ENCODE peak calls at places on chromosomes 7 and 10, in ten cellular contexts. U, Q, J, V, R, X, D, F, N and I are unnamed samples.
A peak's percentile ranks its signal among the peaks of the same experiment; 100 is the strongest.

GRCh38 chr10:132707776-132708171 is 78.2 kb downstream of the NKX6-2 start:
- DNase-seq in U (no peak), Q (no peak), J (peak; percentile 57), V (no peak), R (no peak), X (no peak), D (no peak), F (no peak), N (no peak), I (no peak)

GRCh38 chr10:86195521-86195920 is 171.1 kb downstream of the GRID1 start:
- DNase-seq in U (no peak), Q (no peak), J (peak; percentile 33), V (no peak), R (no peak), X (no peak), D (no peak), F (no peak), N (no peak), I (no peak)

GRCh38 chr7:111388912-111389311 is 173.4 kb downstream of the IMMP2L start:
- DNase-seq in U (no peak), Q (no peak), J (no peak), V (peak; percentile 5), R (no peak), X (no peak), D (no peak), F (peak; percentile 63), N (no peak), I (no peak)

GRCh38 chr10:122165914-122166313 is 105.2 kb upstream of the BTBD16 start:
- DNase-seq in U (no peak), Q (no peak), J (no peak), V (no peak), R (no peak), X (no peak), D (no peak), F (no peak), N (no peak), I (no peak)

GRCh38 chr7:131015131-131015954 is 281.3 kb upstream of the KLF14 start:
- DNase-seq in U (no peak), Q (no peak), J (no peak), V (no peak), R (no peak), X (no peak), D (no peak), F (peak; percentile 74), N (no peak), I (no peak)

GRCh38 chr10:105187243-105187642 is 546.2 kb downstream of the SORCS3 start:
- DNase-seq in U (no peak), Q (no peak), J (no peak), V (no peak), R (no peak), X (no peak), D (no peak), F (peak; percentile 47), N (no peak), I (no peak)

GRCh38 chr7:148437043-148437442 is 153.5 kb upstream of the C7orf33 start:
- DNase-seq in U (no peak), Q (no peak), J (no peak), V (no peak), R (no peak), X (no peak), D (no peak), F (no peak), N (no peak), I (no peak)

GRCh38 chr10:96655577-96656213 is 64.6 kb downstream of the PIK3AP1 start:
- DNase-seq in U (no peak), Q (no peak), J (no peak), V (no peak), R (no peak), X (no peak), D (no peak), F (no peak), N (no peak), I (no peak)

GRCh38 chr10:90642650-90643049 is 215.2 kb downstream of the HTR7 start:
- DNase-seq in U (no peak), Q (no peak), J (no peak), V (no peak), R (no peak), X (no peak), D (no peak), F (peak; percentile 74), N (no peak), I (no peak)

GRCh38 chr7:23893942-23894890 is 184.2 kb downstream of the STK31 start:
- DNase-seq in U (no peak), Q (no peak), J (no peak), V (no peak), R (no peak), X (no peak), D (no peak), F (peak; percentile 95), N (no peak), I (no peak)

GRCh38 chr7:130966246-130967009 is 232.4 kb upstream of the KLF14 start:
- DNase-seq in U (no peak), Q (no peak), J (no peak), V (no peak), R (peak; percentile 61), X (no peak), D (no peak), F (peak; percentile 85), N (no peak), I (no peak)

GRCh38 chr10:33174674-33175073 is 159.8 kb downstream of the NRP1 start:
- DNase-seq in U (no peak), Q (no peak), J (no peak), V (no peak), R (no peak), X (no peak), D (no peak), F (no peak), N (no peak), I (no peak)

GRCh38 chr7:53743697-53744096 is 708.3 kb downstream of the POM121L12 start:
- DNase-seq in U (no peak), Q (no peak), J (no peak), V (no peak), R (no peak), X (no peak), D (no peak), F (no peak), N (no peak), I (no peak)

GRCh38 chr7:30321089-30321991 is 36.9 kb downstream of the ZNRF2 start:
- DNase-seq in U (no peak), Q (no peak), J (no peak), V (no peak), R (no peak), X (no peak), D (no peak), F (no peak), N (no peak), I (no peak)

GRCh38 chr7:8389898-8390642 is 43.3 kb upstream of the NXPH1 start:
- DNase-seq in U (no peak), Q (no peak), J (no peak), V (no peak), R (no peak), X (no peak), D (peak; percentile 63), F (no peak), N (no peak), I (peak; percentile 55)

GRCh38 chr7:108299251-108300014 is 156.8 kb downstream of the NRCAM start:
- DNase-seq in U (no peak), Q (no peak), J (no peak), V (no peak), R (no peak), X (no peak), D (no peak), F (peak; percentile 81), N (no peak), I (no peak)

GRCh38 chr7:44451123-44451522 is 39.3 kb downstream of the NUDCD3 start:
- DNase-seq in U (no peak), Q (no peak), J (no peak), V (no peak), R (no peak), X (no peak), D (no peak), F (no peak), N (no peak), I (no peak)

GRCh38 chr10:28853195-28853594 is 175.9 kb downstream of the BAMBI start:
- DNase-seq in U (no peak), Q (no peak), J (no peak), V (no peak), R (no peak), X (no peak), D (no peak), F (peak; percentile 60), N (no peak), I (no peak)

GRCh38 chr7:41977165-41977651 is 259.8 kb downstream of the GLI3 start:
- DNase-seq in U (no peak), Q (no peak), J (no peak), V (no peak), R (no peak), X (no peak), D (no peak), F (peak; percentile 86), N (no peak), I (peak; percentile 13)

GRCh38 chr7:131302876-131303707 is 24.6 kb upstream of the MKLN1 start:
- DNase-seq in U (no peak), Q (no peak), J (no peak), V (no peak), R (no peak), X (no peak), D (no peak), F (peak; percentile 26), N (no peak), I (no peak)

GRCh38 chr7:106111671-106112117 is 418 bp downstream of the SYPL1 start:
- DNase-seq in U (peak; percentile 40), Q (peak; percentile 12), J (peak; percentile 81), V (peak; percentile 78), R (no peak), X (peak; percentile 35), D (peak; percentile 69), F (peak; percentile 76), N (peak; percentile 23), I (peak; percentile 22)

GRCh38 chr10:10533417-10533816 is 484.3 kb upstream of the CELF2 start:
- DNase-seq in U (no peak), Q (no peak), J (no peak), V (no peak), R (no peak), X (no peak), D (no peak), F (peak; percentile 19), N (no peak), I (no peak)

GRCh38 chr10:71209324-71210030 is 2.9 kb upstream of the UNC5B start:
- DNase-seq in U (no peak), Q (no peak), J (peak; percentile 25), V (no peak), R (no peak), X (no peak), D (no peak), F (no peak), N (no peak), I (no peak)

GRCh38 chr10:72272689-72273409 is 875 bp upstream of the DDIT4 start:
- DNase-seq in U (no peak), Q (no peak), J (peak; percentile 97), V (peak; percentile 48), R (no peak), X (peak; percentile 17), D (peak; percentile 87), F (peak; percentile 98), N (peak; percentile 67), I (peak; percentile 93)

GRCh38 chr10:130179640-130180039 is 43.4 kb downstream of the GLRX3 start:
- DNase-seq in U (no peak), Q (no peak), J (no peak), V (no peak), R (peak; percentile 34), X (no peak), D (peak; percentile 34), F (peak; percentile 80), N (no peak), I (no peak)

GRCh38 chr10:49075743-49076142 is 39.6 kb downstream of the VSTM4 start:
- DNase-seq in U (no peak), Q (no peak), J (no peak), V (no peak), R (no peak), X (no peak), D (no peak), F (no peak), N (no peak), I (no peak)

GRCh38 chr10:63069318-63069717 is 63.8 kb upstream of the NRBF2 start:
- DNase-seq in U (no peak), Q (no peak), J (no peak), V (no peak), R (no peak), X (no peak), D (no peak), F (no peak), N (no peak), I (no peak)

GRCh38 chr7:101733713-101734475 is 83.5 kb upstream of the CUX1 start:
- DNase-seq in U (no peak), Q (no peak), J (peak; percentile 64), V (no peak), R (no peak), X (no peak), D (no peak), F (peak; percentile 80), N (no peak), I (no peak)